ENCODE peak calls at places on chromosomes 2 and 18, in ten cellular contexts. S is cardiac fibroblast, A is mucosa of descending colon, O is spleen, J is osteoblast, K is GM23338, L is stomach, P is AG10803, W is fibroblast of villous mesenchyme, I is fibroblast of the aortic adventitia. T is an unnamed sample.

GRCh38 chr18:811192-812122 is 585 bp downstream of the YES1 start:
- DNase-seq in S (peak), A (peak), O (peak), J (peak), K (peak), L (peak), P (peak), W (peak), I (peak), T (no peak)

GRCh38 chr2:67256892-67257291 is 140.2 kb upstream of the ETAA1 start:
- DNase-seq in S (peak), A (no peak), O (no peak), J (peak), K (no peak), L (no peak), P (peak), W (peak), I (peak), T (peak)

GRCh38 chr2:196266855-196267254 is 95.5 kb upstream of the STK17B start:
- DNase-seq in S (no peak), A (no peak), O (no peak), J (no peak), K (no peak), L (no peak), P (no peak), W (no peak), I (no peak), T (no peak)

GRCh38 chr2:46909771-46910419 is 5.7 kb downstream of the MCFD2 start:
- DNase-seq in S (peak), A (peak), O (no peak), J (peak), K (no peak), L (peak), P (peak), W (peak), I (peak), T (no peak)

GRCh38 chr2:118954297-118955060 is 12.5 kb downstream of the MARCO start:
- DNase-seq in S (no peak), A (no peak), O (no peak), J (no peak), K (no peak), L (no peak), P (no peak), W (no peak), I (no peak), T (no peak)

GRCh38 chr18:75679347-75679746 is 251.8 kb upstream of the SMIM21 start:
- DNase-seq in S (peak), A (no peak), O (no peak), J (peak), K (no peak), L (no peak), P (no peak), W (no peak), I (no peak), T (no peak)

GRCh38 chr2:27907547-27907946 is 17.0 kb downstream of the BABAM2 start:
- DNase-seq in S (no peak), A (no peak), O (no peak), J (no peak), K (no peak), L (no peak), P (no peak), W (no peak), I (no peak), T (no peak)

GRCh38 chr18:1270081-1270480 is 365.4 kb downstream of the ADCYAP1 start:
- DNase-seq in S (no peak), A (no peak), O (no peak), J (no peak), K (no peak), L (no peak), P (no peak), W (no peak), I (no peak), T (no peak)

GRCh38 chr2:226758886-226759660 is 40.5 kb downstream of the IRS1 start:
- DNase-seq in S (peak), A (no peak), O (no peak), J (no peak), K (no peak), L (no peak), P (peak), W (peak), I (peak), T (no peak)

GRCh38 chr2:860259-860855 is 90.3 kb upstream of the SNTG2 start:
- DNase-seq in S (no peak), A (no peak), O (no peak), J (no peak), K (peak), L (no peak), P (no peak), W (no peak), I (no peak), T (no peak)

GRCh38 chr2:29767606-29768335 is 153.6 kb downstream of the ALK start:
- DNase-seq in S (no peak), A (no peak), O (no peak), J (no peak), K (no peak), L (no peak), P (no peak), W (no peak), I (no peak), T (no peak)

GRCh38 chr2:3666613-3666975 is 8.6 kb downstream of the ALLC start:
- DNase-seq in S (no peak), A (no peak), O (no peak), J (no peak), K (no peak), L (no peak), P (no peak), W (no peak), I (no peak), T (no peak)

GRCh38 chr18:39318462-39318861 is 1752.9 kb upstream of the CELF4 start:
- DNase-seq in S (no peak), A (no peak), O (no peak), J (no peak), K (peak), L (no peak), P (no peak), W (no peak), I (no peak), T (no peak)

GRCh38 chr2:181872178-181872577 is 19.4 kb upstream of the ITPRID2 start:
- DNase-seq in S (no peak), A (no peak), O (no peak), J (no peak), K (no peak), L (no peak), P (no peak), W (no peak), I (no peak), T (no peak)

GRCh38 chr2:174004900-174005605 is 39.9 kb upstream of the SP3 start:
- DNase-seq in S (peak), A (no peak), O (no peak), J (peak), K (no peak), L (no peak), P (peak), W (peak), I (peak), T (no peak)

GRCh38 chr2:174004311-174004695 is 39.1 kb upstream of the SP3 start:
- DNase-seq in S (no peak), A (no peak), O (no peak), J (no peak), K (no peak), L (no peak), P (no peak), W (no peak), I (no peak), T (no peak)

GRCh38 chr2:174005801-174006419 is 40.7 kb upstream of the SP3 start:
- DNase-seq in S (no peak), A (no peak), O (no peak), J (no peak), K (no peak), L (no peak), P (no peak), W (no peak), I (no peak), T (no peak)

GRCh38 chr2:174002679-174003078 is 37.5 kb upstream of the SP3 start:
- DNase-seq in S (no peak), A (no peak), O (no peak), J (no peak), K (no peak), L (no peak), P (no peak), W (no peak), I (no peak), T (no peak)

DNA sequence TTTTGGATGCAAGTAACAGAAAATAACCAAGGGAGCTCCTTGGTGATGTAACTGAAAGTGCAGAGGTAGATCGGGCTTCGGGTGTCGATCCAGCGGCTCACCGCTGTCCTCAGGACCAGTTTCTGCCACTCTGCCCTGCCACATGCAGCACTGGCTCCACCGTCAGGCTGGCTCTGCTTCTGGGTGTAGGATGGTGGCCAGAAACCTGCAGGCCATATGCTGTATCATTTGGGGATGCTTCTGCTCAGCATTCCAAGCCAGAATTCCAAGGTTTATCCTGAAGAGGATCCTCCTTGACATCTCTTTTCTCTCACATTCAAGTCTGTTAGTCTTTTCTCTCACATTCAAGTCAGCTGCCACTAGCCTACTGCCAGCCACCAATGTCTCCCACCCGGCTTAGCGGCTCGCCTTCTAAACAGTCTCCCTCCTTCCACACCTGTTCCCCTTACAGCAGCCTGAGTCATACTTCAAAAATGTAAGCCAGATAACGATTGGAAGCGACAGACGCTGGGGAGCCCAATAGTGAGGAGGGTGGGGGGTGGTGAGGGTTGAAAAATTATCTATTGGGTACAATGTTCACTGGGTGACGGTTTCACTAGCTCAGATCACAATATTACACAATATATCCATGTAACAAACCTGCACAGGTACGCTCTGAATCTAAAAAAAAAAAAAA is 38.6 kb upstream of the SP3 start:
- DNase-seq in S (no peak), A (peak), O (no peak), J (no peak), K (peak), L (peak), P (no peak), W (no peak), I (no peak), T (no peak)
- TF ChIP-seq CTCF in S (no peak), A (no peak), O (no peak), J (no peak), K (peak), L (no peak), P (peak), W (no peak), I (no peak), T (no peak)

GRCh38 chr2:99275882-99276281 is 20.4 kb upstream of the LYG2 start:
- DNase-seq in S (no peak), A (no peak), O (no peak), J (no peak), K (no peak), L (no peak), P (no peak), W (no peak), I (no peak), T (no peak)

GRCh38 chr2:99279969-99280695 is 20.9 kb downstream of the LYG1 start:
- DNase-seq in S (no peak), A (no peak), O (no peak), J (no peak), K (no peak), L (no peak), P (peak), W (peak), I (no peak), T (no peak)

DNA sequence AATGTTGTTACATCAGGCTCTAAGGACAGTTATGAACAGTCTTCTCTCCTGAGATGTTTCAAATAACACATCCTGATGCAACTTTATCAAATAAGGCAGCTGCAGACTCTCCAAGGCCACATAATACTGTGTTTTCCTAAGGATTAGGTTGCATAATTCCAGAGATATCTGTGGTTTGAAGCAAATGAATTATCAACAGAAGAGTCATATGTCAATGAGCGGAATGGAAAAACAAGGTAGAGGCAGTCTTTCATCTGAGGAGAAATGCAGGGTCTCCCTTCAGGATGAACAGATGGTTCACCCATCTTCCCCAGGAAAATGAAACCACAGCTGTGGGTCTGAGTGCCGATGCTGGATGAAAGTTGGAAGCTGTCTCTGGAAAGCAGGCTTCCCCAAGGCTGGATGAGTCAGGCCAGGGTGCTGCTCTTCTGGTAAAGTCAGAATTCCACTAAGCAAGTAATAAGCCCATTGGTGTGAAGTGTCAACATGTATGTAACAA is 22.2 kb downstream of the LYG1 start:
- DNase-seq in S (peak), A (no peak), O (no peak), J (peak), K (no peak), L (no peak), P (peak), W (peak), I (peak), T (peak)
- H3K4me3 ChIP-seq in S (peak), A (no peak), O (no peak), J (peak), K (no peak), L (no peak), P (peak), W (peak), I (peak), T (no peak)

GRCh38 chr2:45610281-45611019 is 617 bp downstream of the SRBD1 start:
- DNase-seq in S (peak), A (peak), O (peak), J (no peak), K (peak), L (peak), P (peak), W (peak), I (peak), T (no peak)
- TF ChIP-seq CTCF in S (peak), A (peak), O (peak), J (peak), K (peak), L (no peak), P (peak), W (peak), I (peak), T (peak)

GRCh38 chr2:39433586-39434195 is 3.4 kb downstream of the MAP4K3 start:
- DNase-seq in S (no peak), A (no peak), O (no peak), J (no peak), K (no peak), L (no peak), P (peak), W (peak), I (peak), T (no peak)

GRCh38 chr2:39435974-39436591 is 1.0 kb downstream of the MAP4K3 start:
- DNase-seq in S (peak), A (peak), O (no peak), J (peak), K (no peak), L (no peak), P (peak), W (peak), I (peak), T (no peak)

GRCh38 chr2:39435254-39435653 is 1.8 kb downstream of the MAP4K3 start:
- DNase-seq in S (peak), A (no peak), O (no peak), J (no peak), K (peak), L (no peak), P (no peak), W (peak), I (peak), T (no peak)

GRCh38 chr2:39432701-39433100 is 4.4 kb downstream of the MAP4K3 start:
- DNase-seq in S (no peak), A (no peak), O (no peak), J (no peak), K (no peak), L (no peak), P (no peak), W (no peak), I (no peak), T (no peak)

DNA sequence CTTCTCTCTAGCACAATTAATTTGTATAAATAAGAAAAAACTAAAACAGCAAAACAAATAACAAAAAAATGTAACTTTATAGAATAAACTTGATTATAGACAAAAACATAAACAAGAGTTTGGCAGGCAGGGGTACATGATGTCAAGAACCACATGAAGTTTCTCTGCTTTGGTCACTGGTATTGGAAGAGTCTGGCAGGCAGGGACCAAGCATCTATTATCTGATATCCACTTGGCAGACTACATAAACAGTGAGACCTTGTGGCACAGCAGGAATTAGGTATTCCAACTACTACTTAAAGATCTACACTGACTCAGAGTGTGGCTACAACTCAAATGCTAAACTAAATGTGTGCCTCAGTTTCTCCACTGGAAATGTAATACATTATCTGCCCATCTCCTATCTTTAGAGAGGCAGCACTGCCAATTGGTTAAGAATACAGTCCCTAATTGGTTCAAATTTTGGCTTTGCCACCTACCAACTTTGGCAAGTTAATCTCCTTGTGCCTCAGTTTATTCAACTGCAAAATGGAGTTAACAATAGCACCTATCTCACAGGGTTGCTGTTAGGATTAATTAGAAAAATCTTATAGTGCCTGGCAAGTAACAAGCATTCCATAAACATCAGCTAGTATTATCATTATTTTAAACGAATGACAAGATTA is 2.7 kb downstream of the MAP4K3 start:
- DNase-seq in S (no peak), A (no peak), O (no peak), J (no peak), K (no peak), L (no peak), P (no peak), W (peak), I (peak), T (no peak)
- H3K4me3 ChIP-seq in S (peak), A (no peak), O (no peak), J (peak), K (peak), L (peak), P (peak), W (peak), I (peak), T (no peak)

DNA sequence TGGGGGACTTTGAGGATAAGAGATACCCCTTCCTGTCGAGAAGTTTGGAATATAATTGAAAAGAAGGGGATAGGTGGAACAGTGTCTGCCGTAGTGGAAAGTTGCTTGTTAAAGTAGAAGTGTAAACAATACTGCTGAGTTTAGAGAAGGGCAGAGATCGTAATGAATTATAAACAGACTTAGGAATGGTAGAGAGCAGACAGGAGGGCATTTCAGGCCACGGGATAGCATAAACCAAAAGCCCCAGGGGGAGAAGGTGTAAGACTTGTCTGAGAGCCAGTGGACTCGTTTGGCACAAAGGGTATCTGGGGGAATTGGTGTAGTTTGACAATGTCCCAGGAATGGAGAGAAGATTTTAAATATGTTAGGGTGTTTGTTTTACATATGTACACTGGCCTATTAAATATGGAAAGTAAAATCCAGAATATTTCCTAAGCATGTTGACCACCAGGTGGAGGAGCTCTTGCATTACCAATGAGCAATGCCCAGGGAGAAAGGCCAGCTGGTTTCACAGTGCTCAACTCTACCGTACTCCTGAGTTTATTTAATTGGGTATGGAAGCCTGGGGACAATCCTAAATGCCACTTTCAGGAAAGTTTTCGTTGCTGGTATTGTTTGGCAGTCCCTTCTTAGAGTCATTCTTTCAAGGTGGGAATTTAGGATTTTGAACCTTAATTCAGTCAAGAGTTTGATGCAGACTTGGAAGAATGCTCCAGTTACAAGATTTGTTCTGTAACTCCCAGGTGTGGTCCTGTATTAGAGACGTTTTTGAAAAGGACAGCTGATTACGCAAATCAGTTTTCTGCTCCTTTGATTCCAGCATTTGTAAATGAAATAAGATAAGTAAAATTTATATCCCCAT is 7.5 kb downstream of the COPS8 start:
- DNase-seq in S (peak), A (peak), O (no peak), J (peak), K (peak), L (no peak), P (peak), W (peak), I (peak), T (no peak)
- TF ChIP-seq CTCF in S (peak), A (no peak), O (no peak), J (peak), K (peak), L (no peak), P (peak), W (peak), I (peak), T (peak)

GRCh38 chr2:72921088-72921851 is 4.0 kb downstream of the EMX1 start:
- DNase-seq in S (no peak), A (no peak), O (peak), J (peak), K (peak), L (peak), P (no peak), W (no peak), I (no peak), T (no peak)
- H3K4me3 ChIP-seq in S (no peak), A (no peak), O (no peak), J (no peak), K (peak), L (no peak), P (no peak), W (no peak), I (no peak), T (no peak)

GRCh38 chr2:19874726-19875125 is 27.1 kb downstream of the TTC32 start:
- DNase-seq in S (no peak), A (no peak), O (no peak), J (no peak), K (no peak), L (no peak), P (no peak), W (no peak), I (no peak), T (no peak)
- TF ChIP-seq CTCF in S (no peak), A (no peak), O (no peak), J (no peak), K (no peak), L (no peak), P (no peak), W (no peak), I (no peak), T (no peak)

T was measured in AG09309.